ENCODE peak calls at places on chromosomes 12 and 14, in nine cellular contexts. One of them, this sample, is unnamed.

GRCh38 chr14:91159906-91160305 is 46.0 kb downstream of the DGLUCY start:
- DNase-seq in MV-4-11: no peak
- DNase-seq in hypothalamus: no peak
- DNase-seq in lower leg skin: no peak
- DNase-seq in activated CD8-positive, alpha-beta T cell treated with anti-CD3 and anti-CD28 coated beads for 36 hours: no peak
- DNase-seq in fibroblast of mammary gland: no peak
- DNase-seq in A549: no peak
- DNase-seq in memory B cell: no peak
- DNase-seq in NCI-H1417 treated with DMSO at 0.1 percent for 48 hours: no peak
- DNase-seq in this sample: no peak

GRCh38 chr12:131684015-131684725 is 26.7 kb upstream of the SFSWAP start:
- DNase-seq in NCI-H1417 treated with DMSO at 0.1 percent for 48 hours: no peak
- DNase-seq in A549: no peak
- DNase-seq in fibroblast of mammary gland: no peak
- DNase-seq in hypothalamus: no peak
- DNase-seq in MV-4-11: no peak
- DNase-seq in lower leg skin: peak
- DNase-seq in memory B cell: no peak
- DNase-seq in activated CD8-positive, alpha-beta T cell treated with anti-CD3 and anti-CD28 coated beads for 36 hours: peak
- DNase-seq in this sample: no peak

GRCh38 chr12:96255077-96255476 is 60.9 kb downstream of the ELK3 start:
- DNase-seq in hypothalamus: no peak
- DNase-seq in MV-4-11: peak
- DNase-seq in activated CD8-positive, alpha-beta T cell treated with anti-CD3 and anti-CD28 coated beads for 36 hours: no peak
- DNase-seq in memory B cell: no peak
- DNase-seq in NCI-H1417 treated with DMSO at 0.1 percent for 48 hours: no peak
- DNase-seq in fibroblast of mammary gland: peak
- DNase-seq in lower leg skin: no peak
- DNase-seq in A549: no peak
- DNase-seq in this sample: no peak

GRCh38 chr14:37864861-37865718 is 269.7 kb downstream of the TTC6 start:
- DNase-seq in memory B cell: no peak
- DNase-seq in hypothalamus: no peak
- DNase-seq in fibroblast of mammary gland: peak
- DNase-seq in MV-4-11: no peak
- DNase-seq in lower leg skin: no peak
- DNase-seq in A549: peak
- DNase-seq in activated CD8-positive, alpha-beta T cell treated with anti-CD3 and anti-CD28 coated beads for 36 hours: no peak
- DNase-seq in NCI-H1417 treated with DMSO at 0.1 percent for 48 hours: no peak
- DNase-seq in this sample: no peak

GRCh38 chr12:57738661-57739237 is at the start of gene AGAP2:
- DNase-seq in activated CD8-positive, alpha-beta T cell treated with anti-CD3 and anti-CD28 coated beads for 36 hours: no peak
- DNase-seq in memory B cell: no peak
- DNase-seq in hypothalamus: no peak
- DNase-seq in fibroblast of mammary gland: no peak
- DNase-seq in lower leg skin: no peak
- DNase-seq in A549: no peak
- DNase-seq in MV-4-11: no peak
- DNase-seq in NCI-H1417 treated with DMSO at 0.1 percent for 48 hours: no peak
- DNase-seq in this sample: no peak

GRCh38 chr14:95123895-95124579 is 33.3 kb downstream of the DICER1 start:
- DNase-seq in MV-4-11: no peak
- DNase-seq in A549: no peak
- DNase-seq in hypothalamus: no peak
- DNase-seq in NCI-H1417 treated with DMSO at 0.1 percent for 48 hours: no peak
- DNase-seq in lower leg skin: no peak
- DNase-seq in fibroblast of mammary gland: no peak
- DNase-seq in memory B cell: no peak
- DNase-seq in activated CD8-positive, alpha-beta T cell treated with anti-CD3 and anti-CD28 coated beads for 36 hours: no peak
- DNase-seq in this sample: no peak

GRCh38 chr14:81464253-81465001 is 64.3 kb upstream of the STON2 start:
- DNase-seq in memory B cell: peak
- DNase-seq in fibroblast of mammary gland: peak
- DNase-seq in A549: peak
- DNase-seq in lower leg skin: no peak
- DNase-seq in activated CD8-positive, alpha-beta T cell treated with anti-CD3 and anti-CD28 coated beads for 36 hours: peak
- DNase-seq in hypothalamus: no peak
- DNase-seq in NCI-H1417 treated with DMSO at 0.1 percent for 48 hours: no peak
- DNase-seq in MV-4-11: peak
- DNase-seq in this sample: peak

GRCh38 chr12:131895640-131896079 is 1.2 kb downstream of the ULK1 start:
- DNase-seq in activated CD8-positive, alpha-beta T cell treated with anti-CD3 and anti-CD28 coated beads for 36 hours: peak
- DNase-seq in hypothalamus: no peak
- DNase-seq in A549: no peak
- DNase-seq in fibroblast of mammary gland: no peak
- DNase-seq in NCI-H1417 treated with DMSO at 0.1 percent for 48 hours: no peak
- DNase-seq in MV-4-11: no peak
- DNase-seq in memory B cell: no peak
- DNase-seq in lower leg skin: no peak
- DNase-seq in this sample: no peak

GRCh38 chr12:121711925-121712461 is 559 bp upstream of the TMEM120B start:
- DNase-seq in MV-4-11: peak
- DNase-seq in fibroblast of mammary gland: peak
- DNase-seq in activated CD8-positive, alpha-beta T cell treated with anti-CD3 and anti-CD28 coated beads for 36 hours: peak
- DNase-seq in lower leg skin: peak
- DNase-seq in hypothalamus: no peak
- DNase-seq in A549: peak
- DNase-seq in memory B cell: peak
- DNase-seq in NCI-H1417 treated with DMSO at 0.1 percent for 48 hours: no peak
- DNase-seq in this sample: no peak

GRCh38 chr14:102908766-102909455 is 13.6 kb upstream of the AMN start:
- DNase-seq in activated CD8-positive, alpha-beta T cell treated with anti-CD3 and anti-CD28 coated beads for 36 hours: no peak
- DNase-seq in fibroblast of mammary gland: no peak
- DNase-seq in lower leg skin: no peak
- DNase-seq in NCI-H1417 treated with DMSO at 0.1 percent for 48 hours: no peak
- DNase-seq in A549: no peak
- DNase-seq in hypothalamus: no peak
- DNase-seq in MV-4-11: no peak
- DNase-seq in memory B cell: no peak
- DNase-seq in this sample: no peak

GRCh38 chr12:55659486-55660385 is 23.0 kb downstream of the OR10P1 start:
- DNase-seq in hypothalamus: no peak
- DNase-seq in NCI-H1417 treated with DMSO at 0.1 percent for 48 hours: no peak
- DNase-seq in MV-4-11: peak
- DNase-seq in fibroblast of mammary gland: peak
- DNase-seq in A549: peak
- DNase-seq in memory B cell: no peak
- DNase-seq in lower leg skin: peak
- DNase-seq in activated CD8-positive, alpha-beta T cell treated with anti-CD3 and anti-CD28 coated beads for 36 hours: peak
- DNase-seq in this sample: no peak

GRCh38 chr12:104182144-104182543 is 33.4 kb upstream of the TXNRD1 start:
- DNase-seq in MV-4-11: no peak
- DNase-seq in NCI-H1417 treated with DMSO at 0.1 percent for 48 hours: no peak
- DNase-seq in A549: peak
- DNase-seq in memory B cell: no peak
- DNase-seq in lower leg skin: peak
- DNase-seq in activated CD8-positive, alpha-beta T cell treated with anti-CD3 and anti-CD28 coated beads for 36 hours: no peak
- DNase-seq in hypothalamus: no peak
- DNase-seq in fibroblast of mammary gland: peak
- DNase-seq in this sample: no peak

GRCh38 chr12:79183003-79183402 is 318.4 kb downstream of the SYT1 start:
- DNase-seq in NCI-H1417 treated with DMSO at 0.1 percent for 48 hours: no peak
- DNase-seq in fibroblast of mammary gland: no peak
- DNase-seq in activated CD8-positive, alpha-beta T cell treated with anti-CD3 and anti-CD28 coated beads for 36 hours: no peak
- DNase-seq in memory B cell: no peak
- DNase-seq in A549: no peak
- DNase-seq in lower leg skin: no peak
- DNase-seq in hypothalamus: no peak
- DNase-seq in MV-4-11: no peak
- DNase-seq in this sample: no peak

This sample was measured in kidney glomerular epithelial cell.